ENCODE peak calls at places on chromosomes 3 and 15, in four cellular contexts. R is HepG2, Q is K562, W is H1. D is an unnamed sample.

GRCh38 chr3:127676456-127676855 is 3.7 kb downstream of the ABTB1 start:
- DNase-seq in W (peak; percentile 38), R (no peak), Q (no peak), D (no peak)

GRCh38 chr15:69222002-69222474 is 61.6 kb downstream of the GLCE start:
- DNase-seq in R (peak; percentile 75), W (no peak), Q (no peak), D (no peak)

GRCh38 chr15:38758001-38758400 is 193.4 kb upstream of the RASGRP1 start:
- DNase-seq in W (no peak), R (no peak), Q (no peak), D (no peak)

GRCh38 chr3:140911822-140912221 is 29.8 kb upstream of the SLC25A36 start:
- DNase-seq in Q (no peak), R (peak; percentile 67), W (no peak), D (no peak)

GRCh38 chr15:100703032-100703578 is 100.7 kb downstream of the ASB7 start:
- DNase-seq in R (no peak), Q (peak; percentile 73), W (no peak), D (peak; percentile 84)

GRCh38 chr3:125146601-125147490 is 65.7 kb downstream of the SLC12A8 start:
- DNase-seq in R (no peak), W (no peak), Q (no peak), D (no peak)

GRCh38 chr3:14793126-14793857 is 25.5 kb upstream of the FGD5 start:
- DNase-seq in Q (no peak), R (no peak), W (no peak), D (no peak)

GRCh38 chr3:3631114-3631513 is 168.1 kb upstream of the LRRN1 start:
- DNase-seq in R (no peak), W (no peak), Q (no peak), D (no peak)

GRCh38 chr3:161700998-161701397 is 204.4 kb downstream of the OTOL1 start:
- DNase-seq in W (peak; percentile 46), Q (no peak), R (no peak), D (peak; percentile 7)

GRCh38 chr15:90031231-90031791 is 30.2 kb downstream of the ZNF710 start:
- DNase-seq in R (no peak), W (no peak), Q (no peak), D (peak; percentile 95)

GRCh38 chr15:48177875-48178611 is at the start of gene MYEF2:
- DNase-seq in W (peak; percentile 93), R (peak; percentile 28), Q (peak; percentile 7), D (peak; percentile 7)

GRCh38 chr3:127690823-127691452 is 18.2 kb downstream of the ABTB1 start:
- DNase-seq in R (peak; percentile 59), W (peak; percentile 62), Q (no peak), D (no peak)

GRCh38 chr15:78291698-78292097 is 7.7 kb downstream of the SKIC8 start:
- DNase-seq in W (no peak), Q (no peak), R (no peak), D (no peak)

GRCh38 chr15:99385865-99386264 is 134.6 kb downstream of the LRRC28 start:
- DNase-seq in R (peak; percentile 51), W (no peak), Q (no peak), D (no peak)

GRCh38 chr3:58572634-58573230 is 4.5 kb downstream of the FAM107A start:
- DNase-seq in R (no peak), W (no peak), Q (no peak), D (no peak)

GRCh38 chr3:118641608-118642007 is 393.0 kb downstream of the IGSF11 start:
- DNase-seq in W (peak; percentile 53), Q (no peak), R (no peak), D (no peak)

GRCh38 chr15:99029358-99029871 is 21.8 kb upstream of the PGPEP1L start:
- DNase-seq in Q (no peak), R (no peak), W (no peak), D (no peak)

GRCh38 chr15:99507016-99507731 is 58.6 kb upstream of the MEF2A start:
- DNase-seq in R (peak; percentile 21), W (no peak), Q (no peak), D (no peak)

GRCh38 chr3:37945803-37946530 is 44.6 kb upstream of the VILL start:
- DNase-seq in Q (no peak), R (no peak), W (peak; percentile 42), D (no peak)

GRCh38 chr15:30041868-30042267 is 40.9 kb upstream of the GOLGA8J start:
- DNase-seq in Q (no peak), W (no peak), R (no peak), D (no peak)

GRCh38 chr3:184180165-184180564 is 5.5 kb downstream of the AP2M1 start:
- DNase-seq in R (no peak), W (no peak), Q (no peak), D (no peak)

GRCh38 chr3:18443670-18444596 is 18.8 kb upstream of the SATB1 start:
- DNase-seq in R (no peak), W (peak; percentile 73), Q (no peak), D (no peak)

GRCh38 chr3:192675958-192676649 is 51.2 kb downstream of the FGF12 start:
- DNase-seq in Q (no peak), R (no peak), W (no peak), D (peak; percentile 15)

GRCh38 chr15:101242160-101242998 is 9.5 kb downstream of the CHSY1 start:
- DNase-seq in Q (no peak), W (no peak), R (no peak), D (peak; percentile 74)

GRCh38 chr3:64591606-64592005 is 96.2 kb downstream of the ADAMTS9 start:
- DNase-seq in W (no peak), Q (no peak), R (no peak), D (no peak)

GRCh38 chr3:118782755-118783202 is 251.9 kb downstream of the IGSF11 start:
- DNase-seq in R (no peak), Q (no peak), W (no peak), D (peak; percentile 90)

GRCh38 chr3:133447751-133448477 is 48.1 kb downstream of the BFSP2 start:
- DNase-seq in Q (no peak), W (no peak), R (no peak), D (no peak)

DNA sequence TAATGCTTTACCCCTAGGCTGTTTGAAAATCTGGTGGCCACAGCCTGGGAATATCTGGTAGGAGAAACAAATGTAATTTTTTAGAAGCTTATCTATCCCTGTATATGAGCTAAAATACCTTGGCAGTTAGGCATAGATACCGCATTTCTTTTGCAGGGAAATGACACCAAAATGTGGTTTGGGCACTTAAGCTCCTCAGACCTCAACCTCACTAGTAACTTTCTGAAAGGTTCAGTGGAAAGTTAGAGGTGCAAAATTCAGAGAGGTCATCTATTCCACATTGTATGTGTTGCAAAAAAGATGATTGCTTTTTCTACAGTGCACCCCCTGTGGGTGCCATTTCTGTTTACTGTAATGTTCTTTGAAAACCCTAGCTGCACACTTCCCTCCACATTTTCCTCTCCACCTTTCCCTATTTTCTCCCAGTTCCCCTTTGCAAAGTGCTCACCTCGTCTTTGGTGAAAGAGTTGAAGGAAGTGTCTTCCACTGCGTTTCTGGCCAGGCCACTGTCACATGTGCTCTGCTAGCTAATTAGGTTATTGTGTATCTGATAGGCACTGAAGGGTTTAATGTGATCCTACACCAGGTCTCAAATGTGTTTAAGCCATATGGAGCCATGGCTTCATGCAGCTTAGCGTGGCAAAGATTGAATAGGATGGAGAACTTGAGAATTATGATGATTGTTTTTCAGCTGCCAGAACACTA is 1.3 kb downstream of the SACM1L start:
- DNase-seq in Q (no peak), W (no peak), R (no peak), D (no peak)
- TF ChIP-seq CBX5 in Q (no peak), W (no peak), R (no peak), D (no peak)

GRCh38 chr3:179865876-179866505 is 170.7 kb downstream of the PEX5L start:
- DNase-seq in W (no peak), Q (no peak), R (no peak), D (no peak)
- TF ChIP-seq CREB1 in W (no peak), Q (no peak), R (no peak), D (no peak)

GRCh38 chr3:105594219-105594618 is 227.5 kb downstream of the ALCAM start:
- DNase-seq in W (no peak), Q (no peak), R (no peak), D (no peak)
- TF ChIP-seq CBX5 in W (no peak), Q (no peak), R (no peak), D (no peak)

GRCh38 chr3:190699784-190700183 is 162.7 kb downstream of the GMNC start:
- DNase-seq in W (no peak), Q (no peak), R (no peak), D (no peak)
- TF ChIP-seq CREB1 in W (no peak), Q (no peak), R (no peak), D (no peak)

DNA sequence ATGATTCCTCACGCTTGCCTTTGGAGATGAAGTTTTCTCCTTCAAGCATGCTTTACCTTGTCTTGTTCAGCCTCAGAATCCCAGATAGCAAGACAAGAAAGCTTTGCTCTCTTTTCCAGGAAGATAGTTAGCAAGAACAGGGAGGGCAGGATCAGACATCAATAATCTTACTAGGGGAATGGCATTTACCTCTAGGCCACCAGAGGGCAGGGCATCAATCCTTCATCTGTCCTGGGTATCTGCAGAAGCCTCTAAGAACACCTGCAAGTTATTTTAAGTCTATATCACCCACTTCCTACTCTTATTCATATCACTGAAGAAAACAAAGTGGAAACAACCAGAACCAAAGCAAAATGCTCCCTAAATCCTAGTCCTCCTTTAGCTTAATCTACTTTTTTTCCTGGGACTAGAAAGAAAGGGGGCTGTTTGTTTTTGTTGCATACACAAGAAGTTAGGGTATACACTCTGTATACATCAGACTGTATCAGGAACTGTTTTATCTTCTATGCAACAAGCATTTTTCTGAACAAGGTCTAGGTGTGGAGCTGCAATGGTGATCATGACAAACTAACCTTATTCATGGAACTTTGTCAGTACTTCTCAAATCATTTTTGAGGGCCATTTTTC is 862.5 kb downstream of the CADM2 start:
- DNase-seq in R (peak; percentile 23), W (peak; percentile 52), Q (no peak), D (no peak)
- TF ChIP-seq CBX5 in R (no peak), W (no peak), Q (no peak), D (no peak)